ENCODE peak calls at places on chromosomes 13 and 19, in four cellular contexts. X is GM13977, C is left ventricle myocardium inferior, H is GM06990. S is an unnamed sample.

GRCh38 chr19:38869160-38869835 is 8.8 kb downstream of the RINL start:
- DNase-seq in C (no peak), H (no peak), X (no peak), S (no peak)

GRCh38 chr13:90750021-90750420 is 597.5 kb upstream of the MIR17HG start:
- DNase-seq in C (no peak), H (no peak), X (no peak), S (no peak)

GRCh38 chr13:30884543-30884942 is 21.5 kb upstream of the MEDAG start:
- DNase-seq in X (no peak), H (no peak), C (no peak), S (no peak)

GRCh38 chr19:51572908-51573307 is 1.8 kb downstream of the ZNF175 start:
- DNase-seq in H (no peak), C (no peak), X (no peak), S (no peak)

GRCh38 chr19:18879579-18880373 is 16.2 kb downstream of the CERS1 start:
- DNase-seq in X (no peak), H (peak; percentile 50), C (no peak), S (no peak)

GRCh38 chr19:44741841-44742352 is 6.6 kb upstream of the BCL3 start:
- DNase-seq in H (no peak), C (peak; percentile 97), X (no peak), S (no peak)

GRCh38 chr13:98965325-98965724 is 12.5 kb downstream of the DOCK9 start:
- DNase-seq in X (no peak), H (no peak), C (no peak), S (no peak)

GRCh38 chr19:3492131-3492839 is 8.2 kb downstream of the DOHH start:
- DNase-seq in C (no peak), X (no peak), H (no peak), S (no peak)

GRCh38 chr13:66074018-66074615 is 1156.0 kb downstream of the PCDH9 start:
- DNase-seq in C (no peak), X (no peak), H (no peak), S (no peak)

GRCh38 chr13:44732503-44733098 is 156.5 kb upstream of the TSC22D1 start:
- DNase-seq in C (no peak), H (no peak), X (no peak), S (no peak)

GRCh38 chr19:2494447-2495129 is 18.7 kb downstream of the GADD45B start:
- DNase-seq in H (peak; percentile 75), X (peak; percentile 90), C (peak; percentile 83), S (peak; percentile 25)

GRCh38 chr13:50693755-50694154 is 149.7 kb downstream of the DLEU7 start:
- DNase-seq in H (no peak), X (no peak), C (peak; percentile 65), S (no peak)

GRCh38 chr19:43662487-43662886 is 7.5 kb downstream of the PLAUR start:
- DNase-seq in X (no peak), H (no peak), C (no peak), S (no peak)
- TF ChIP-seq CTCF in X (no peak), H (no peak), C (peak; percentile 41), S (peak; percentile 53)

DNA sequence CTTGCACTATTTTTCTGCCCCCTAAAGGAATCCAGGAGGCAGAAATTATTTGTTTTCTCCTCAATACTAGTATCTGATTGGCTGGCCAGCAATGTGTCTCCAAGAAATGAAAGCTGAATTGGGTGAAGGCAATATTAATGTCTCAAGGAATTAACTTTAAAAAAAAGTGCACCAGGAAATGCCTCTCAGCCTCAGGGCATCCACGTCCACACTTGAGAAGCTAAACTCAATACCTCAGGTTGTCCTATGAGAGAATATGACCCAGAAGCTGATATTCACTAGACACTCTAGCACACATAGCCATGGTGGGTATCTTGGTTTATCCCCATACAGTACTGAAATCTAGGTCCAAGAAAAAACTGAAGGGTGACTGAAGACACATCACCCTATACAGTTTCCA is 2.1 kb downstream of the ZNF91 start:
- DNase-seq in X (no peak), H (no peak), C (no peak), S (no peak)
- TF ChIP-seq CTCF in X (no peak), H (no peak), C (no peak), S (no peak)

GRCh38 chr13:96816874-96817273 is 177.4 kb downstream of the OXGR1 start:
- DNase-seq in C (no peak), X (no peak), H (no peak), S (no peak)

GRCh38 chr13:96819375-96819774 is 174.9 kb downstream of the OXGR1 start:
- DNase-seq in H (no peak), C (no peak), X (no peak), S (no peak)

GRCh38 chr13:96816261-96816660 is 178.0 kb downstream of the OXGR1 start:
- DNase-seq in C (no peak), H (no peak), X (no peak), S (no peak)

GRCh38 chr13:96821381-96821780 is 172.9 kb downstream of the OXGR1 start:
- DNase-seq in X (no peak), C (no peak), H (no peak), S (no peak)

DNA sequence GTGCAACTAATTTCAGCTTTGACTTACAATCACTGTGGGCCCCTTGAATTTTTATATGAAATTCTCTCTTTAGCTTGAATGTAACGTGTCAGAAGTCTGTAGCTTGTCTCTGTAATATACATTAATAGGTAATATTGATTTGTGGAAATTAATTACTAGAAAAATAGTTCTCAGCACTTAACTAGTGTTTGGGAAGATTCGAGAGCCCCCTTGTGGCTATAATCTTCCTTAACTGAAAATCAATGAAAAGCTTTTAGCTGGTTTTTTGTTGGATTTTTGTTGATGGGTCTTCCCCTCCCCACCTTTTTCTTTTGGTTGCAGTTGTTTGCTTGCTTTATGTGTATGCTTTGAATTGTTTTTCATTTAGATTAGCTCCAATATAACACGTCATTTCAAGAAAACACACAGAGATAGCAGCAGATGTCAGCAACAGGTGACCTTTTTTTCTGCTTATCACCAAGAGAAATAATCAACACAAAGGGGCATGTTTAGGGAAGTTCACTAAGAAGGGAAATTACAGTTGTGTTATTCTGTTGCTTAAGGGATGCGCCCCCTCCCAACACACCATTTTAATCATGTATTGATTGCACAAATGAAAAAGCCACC is 176.8 kb downstream of the OXGR1 start:
- DNase-seq in C (no peak), X (no peak), H (no peak), S (no peak)
- TF ChIP-seq CTCF in C (peak; percentile 56), X (peak; percentile 56), H (peak; percentile 42), S (peak; percentile 85)

DNA sequence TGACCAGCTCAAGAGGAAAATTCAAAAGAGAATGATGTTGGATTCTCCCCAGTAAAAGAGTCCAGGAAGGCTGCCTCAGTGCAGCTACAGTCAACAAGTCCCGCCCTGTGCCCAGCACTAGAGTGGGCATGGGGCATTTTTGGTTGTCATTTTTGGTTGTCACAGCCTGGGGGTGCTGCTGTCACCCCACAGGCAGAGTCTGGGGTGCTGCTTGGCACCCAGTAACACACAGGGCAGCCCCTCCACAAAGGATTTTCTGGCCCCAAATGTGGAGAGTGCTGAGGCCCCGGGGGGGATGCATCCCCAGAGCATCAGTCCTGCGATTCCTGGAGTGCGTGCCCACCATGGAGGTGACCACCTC is 28.2 kb upstream of the TMEM255B start:
- DNase-seq in C (no peak), H (no peak), X (no peak), S (no peak)
- TF ChIP-seq CTCF in C (peak; percentile 15), H (no peak), X (no peak), S (no peak)

GRCh38 chr13:54162069-54162468 is 1133.5 kb downstream of the OLFM4 start:
- DNase-seq in H (no peak), C (no peak), X (no peak), S (no peak)
- TF ChIP-seq CTCF in H (no peak), C (no peak), X (no peak), S (peak; percentile 44)

DNA sequence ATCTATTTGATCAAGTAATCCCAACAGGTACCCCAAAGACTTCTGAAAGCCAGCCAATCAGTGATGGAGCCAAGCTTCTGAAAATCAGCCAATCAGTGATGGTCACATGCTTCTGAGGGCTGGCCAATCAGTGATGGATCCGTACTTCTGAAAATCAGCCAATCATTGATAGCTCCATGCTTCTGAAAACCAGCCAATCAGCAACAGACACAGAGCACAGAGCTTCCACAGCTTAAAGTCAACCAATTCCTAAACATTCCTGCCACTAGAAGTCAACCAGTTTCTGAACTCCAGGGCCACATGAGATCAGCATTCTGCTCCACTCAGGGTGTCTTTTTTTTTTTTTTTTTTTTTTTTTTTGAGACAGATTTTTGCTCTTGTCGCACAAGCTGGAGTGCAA is 8.2 kb upstream of the HSD17B14 start:
- DNase-seq in H (no peak), C (no peak), X (no peak), S (no peak)
- TF ChIP-seq CTCF in H (no peak), C (no peak), X (no peak), S (no peak)

DNA sequence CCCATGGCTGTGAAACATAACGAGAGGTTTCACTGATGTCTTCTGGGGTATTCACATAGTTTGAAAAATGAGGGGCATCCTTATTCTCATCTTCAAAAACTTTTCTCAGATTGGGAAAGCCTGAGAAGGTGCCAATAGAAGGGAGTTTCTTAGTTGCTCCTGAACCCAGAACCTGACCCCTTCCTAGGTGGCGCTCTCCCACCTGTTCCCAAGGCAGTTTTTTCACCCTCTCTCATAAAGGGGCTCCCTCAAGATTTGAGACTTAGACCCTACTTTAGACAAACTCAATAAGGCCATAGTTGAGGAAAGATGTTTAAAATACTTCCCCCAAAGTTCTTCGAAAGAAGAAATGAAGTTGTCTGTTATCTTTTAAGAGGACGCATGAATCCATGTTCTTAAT is 142.2 kb downstream of the FGF9 start:
- DNase-seq in C (no peak), H (no peak), X (no peak), S (no peak)
- TF ChIP-seq CTCF in C (no peak), H (no peak), X (no peak), S (no peak)

GRCh38 chr19:11061951-11062350 is 27.3 kb upstream of the LDLR start:
- DNase-seq in C (no peak), X (no peak), H (no peak), S (no peak)
- TF ChIP-seq CTCF in C (no peak), X (no peak), H (no peak), S (no peak)

GRCh38 chr19:53308339-53308811 is 25.2 kb upstream of the ZNF845 start:
- DNase-seq in H (no peak), X (no peak), C (peak; percentile 16), S (peak; percentile 64)
- TF ChIP-seq CTCF in H (no peak), X (no peak), C (peak; percentile 62), S (peak; percentile 87)

DNA sequence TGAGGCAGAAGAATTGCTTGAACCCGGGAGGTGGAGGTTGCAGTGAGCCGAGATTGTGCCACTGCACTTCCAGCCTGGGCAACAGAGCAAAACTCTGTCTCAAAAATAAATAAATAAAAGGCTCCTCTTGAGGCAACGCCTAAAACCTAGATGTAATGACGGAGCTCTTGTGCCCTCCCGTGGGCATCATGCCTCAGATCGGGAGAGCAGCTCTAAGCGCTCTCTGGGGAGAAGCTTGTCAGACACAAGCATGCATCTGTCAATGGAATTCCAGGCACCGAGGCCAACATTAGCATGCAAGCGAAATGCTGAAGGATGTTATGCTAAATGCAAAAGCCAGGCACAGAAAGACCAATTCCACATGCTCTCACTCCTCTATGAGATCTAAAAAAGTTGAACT is 45.6 kb upstream of the MRI1 start:
- DNase-seq in C (peak; percentile 34), H (no peak), X (no peak), S (no peak)
- TF ChIP-seq CTCF in C (peak; percentile 62), H (peak; percentile 15), X (no peak), S (peak; percentile 27)